ENCODE peak calls at places on chromosome 21, in four cellular contexts. X is GM12878, G is HCT116, M is K562. Z is an unnamed sample.

GRCh38 chr21:18443686-18444085 is 40.1 kb upstream of the TMPRSS15 start:
- DNase-seq in X (no peak), G (no peak), M (no peak), Z (no peak)

GRCh38 chr21:36835383-36835795 is 131.1 kb downstream of the HLCS start:
- DNase-seq in X (no peak), G (no peak), M (peak), Z (peak)

GRCh38 chr21:18244721-18245486 is at the start of gene CHODL:
- DNase-seq in X (no peak), G (no peak), M (no peak), Z (peak)

GRCh38 chr21:34330055-34330454 is 33.8 kb upstream of the KCNE2 start:
- DNase-seq in X (no peak), G (no peak), M (peak), Z (no peak)

GRCh38 chr21:45994738-45995685 is 13.4 kb downstream of the COL6A1 start:
- DNase-seq in X (no peak), G (no peak), M (no peak), Z (no peak)

GRCh38 chr21:34726627-34727337 is 58.0 kb downstream of the CLIC6 start:
- DNase-seq in X (no peak), G (no peak), M (no peak), Z (no peak)

GRCh38 chr21:23531444-23531843 is 2075.8 kb downstream of the MRPL39 start:
- DNase-seq in X (no peak), G (no peak), M (no peak), Z (no peak)

GRCh38 chr21:14243461-14243860 is 27.5 kb downstream of the RBM11 start:
- DNase-seq in X (no peak), G (no peak), M (no peak), Z (no peak)

GRCh38 chr21:35616090-35616489 is 444.2 kb downstream of the SETD4 start:
- DNase-seq in X (no peak), G (peak), M (no peak), Z (no peak)

GRCh38 chr21:33546076-33546475 is 3.2 kb downstream of the SON start:
- DNase-seq in X (no peak), G (no peak), M (no peak), Z (no peak)

GRCh38 chr21:28821276-28822063 is 171.2 kb downstream of the LTN1 start:
- DNase-seq in X (no peak), G (no peak), M (no peak), Z (no peak)

GRCh38 chr21:42358937-42359336 is 7.4 kb downstream of the TFF1 start:
- DNase-seq in X (no peak), G (no peak), M (peak), Z (no peak)

GRCh38 chr21:42745511-42746239 is 92.3 kb downstream of the PDE9A start:
- DNase-seq in X (no peak), G (no peak), M (no peak), Z (no peak)

GRCh38 chr21:42651515-42652401 is 1.7 kb upstream of the PDE9A start:
- DNase-seq in X (no peak), G (no peak), M (no peak), Z (no peak)

GRCh38 chr21:45574691-45575090 is 32.5 kb upstream of the SLC19A1 start:
- DNase-seq in X (no peak), G (no peak), M (no peak), Z (peak)

GRCh38 chr21:39867198-39867650 is at the start of gene PCP4:
- DNase-seq in X (no peak), G (peak), M (peak), Z (peak)

GRCh38 chr21:36250423-36251075 is 69.4 kb upstream of the MORC3 start:
- DNase-seq in X (no peak), G (no peak), M (no peak), Z (no peak)

GRCh38 chr21:46439906-46440305 is 18.8 kb upstream of the DIP2A start:
- DNase-seq in X (no peak), G (no peak), M (no peak), Z (no peak)

GRCh38 chr21:36425286-36425685 is 40.1 kb downstream of the CHAF1B start:
- DNase-seq in X (no peak), G (no peak), M (no peak), Z (no peak)

DNA sequence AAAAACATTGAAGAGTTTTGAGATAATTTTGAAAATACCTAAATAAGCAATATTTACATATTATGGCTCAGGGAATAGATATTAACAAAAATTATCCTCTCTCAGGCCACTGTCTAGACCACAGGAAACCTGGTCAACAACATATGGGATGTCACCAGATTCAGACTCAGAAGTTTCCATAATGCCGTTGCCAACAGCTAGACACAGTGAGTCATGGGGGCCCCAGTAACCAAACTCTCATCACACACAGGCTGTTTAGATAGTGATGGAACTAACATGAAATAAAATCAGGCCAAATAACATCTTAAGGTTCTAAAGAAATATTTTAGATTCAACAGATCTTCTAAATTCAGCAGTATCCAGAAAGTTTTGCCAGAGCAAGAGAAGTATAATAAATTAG is 681.7 kb upstream of the ADAMTS5 start:
- DNase-seq in X (no peak), G (no peak), M (no peak), Z (no peak)
- TF ChIP-seq SIN3A in X (no peak), G (no peak), M (no peak), Z (no peak)

GRCh38 chr21:31108969-31109368 is 70.7 kb upstream of the KRTAP19-8 start:
- DNase-seq in X (no peak), G (no peak), M (no peak), Z (peak)
- TF ChIP-seq SIN3A in X (no peak), G (no peak), M (no peak), Z (no peak)

GRCh38 chr21:44263768-44264167 is 2.1 kb upstream of the DNMT3L start:
- DNase-seq in X (no peak), G (no peak), M (no peak), Z (no peak)

GRCh38 chr21:44263221-44263671 is 1.5 kb upstream of the DNMT3L start:
- DNase-seq in X (no peak), G (no peak), M (no peak), Z (no peak)

GRCh38 chr21:44261675-44262295 is at the start of gene DNMT3L:
- DNase-seq in X (no peak), G (no peak), M (peak), Z (no peak)

GRCh38 chr21:44261191-44261631 is 486 bp downstream of the DNMT3L start:
- DNase-seq in X (no peak), G (no peak), M (no peak), Z (no peak)

GRCh38 chr21:44262338-44263048 is 796 bp upstream of the DNMT3L start:
- DNase-seq in X (no peak), G (no peak), M (no peak), Z (no peak)
- TF ChIP-seq SIN3A in X (no peak), G (no peak), M (no peak), Z (no peak)

DNA sequence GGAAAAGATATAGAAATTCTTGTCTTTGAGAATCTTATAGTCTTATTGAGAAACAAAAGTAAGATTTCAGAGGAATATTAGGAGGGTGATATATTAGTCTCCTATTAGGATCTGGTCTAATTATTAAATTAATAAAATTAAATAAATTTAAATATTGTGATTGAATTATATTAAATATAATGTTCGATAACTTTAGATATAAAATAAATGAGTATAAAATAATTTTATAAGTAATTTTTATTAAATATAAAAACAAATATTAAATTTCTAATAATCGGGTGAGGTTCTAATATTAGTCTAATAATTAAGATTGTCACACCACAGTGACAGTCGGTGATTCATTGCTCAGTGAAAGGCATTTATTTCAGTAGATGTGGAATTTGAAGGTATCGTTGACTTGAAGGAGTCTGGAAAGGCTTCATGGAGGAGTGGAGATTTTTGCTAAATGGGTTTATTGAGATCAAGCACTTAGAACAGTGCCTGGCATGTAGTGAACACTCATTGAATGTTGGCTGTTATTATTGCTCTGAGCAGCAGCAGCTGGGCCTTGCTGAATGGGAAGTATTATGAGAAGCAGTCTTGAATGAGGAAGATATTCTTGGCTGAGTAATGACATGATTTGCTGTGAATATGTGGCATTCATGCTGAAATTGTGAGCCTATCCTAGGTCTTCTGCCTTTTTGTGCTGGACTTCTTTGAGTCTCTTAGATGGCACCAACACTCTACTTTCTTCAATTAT is 74.6 kb downstream of the USP25 start:
- DNase-seq in X (no peak), G (no peak), M (no peak), Z (no peak)
- TF ChIP-seq SIN3A in X (no peak), G (no peak), M (no peak), Z (no peak)